ENCODE peak calls at places on chromosomes 13 and 19, in five cellular contexts. One of them, this sample, is unnamed.

GRCh38 chr13:21227917-21228316 is 51.5 kb downstream of the MRPL57 start:
- DNase-seq in heart right ventricle: no peak
- DNase-seq in psoas muscle: no peak
- DNase-seq in PC-3: no peak
- DNase-seq in AG04449: no peak
- DNase-seq in this sample: no peak

GRCh38 chr13:40371531-40372125 is 294.8 kb downstream of the FOXO1 start:
- DNase-seq in heart right ventricle: no peak
- DNase-seq in psoas muscle: no peak
- DNase-seq in PC-3: no peak
- DNase-seq in AG04449: no peak
- DNase-seq in this sample: no peak

GRCh38 chr13:31314961-31315360 is 115.2 kb downstream of the B3GLCT start:
- DNase-seq in heart right ventricle: no peak
- DNase-seq in psoas muscle: no peak
- DNase-seq in PC-3: no peak
- DNase-seq in AG04449: no peak
- DNase-seq in this sample: no peak

GRCh38 chr19:54631489-54631888 is 1.2 kb downstream of the LILRB1 start:
- DNase-seq in heart right ventricle: no peak
- DNase-seq in psoas muscle: no peak
- DNase-seq in PC-3: no peak
- DNase-seq in AG04449: no peak
- DNase-seq in this sample: no peak

GRCh38 chr19:57165846-57166245 is 1.4 kb downstream of the DUXA start:
- DNase-seq in heart right ventricle: no peak
- DNase-seq in psoas muscle: no peak
- DNase-seq in PC-3: peak; percentile 62
- DNase-seq in AG04449: no peak
- DNase-seq in this sample: no peak

GRCh38 chr13:52105841-52106240 is 23.0 kb downstream of the NEK5 start:
- DNase-seq in heart right ventricle: no peak
- DNase-seq in psoas muscle: no peak
- DNase-seq in PC-3: no peak
- DNase-seq in AG04449: no peak
- DNase-seq in this sample: no peak

GRCh38 chr13:34413538-34414210 is 528.4 kb upstream of the NBEA start:
- DNase-seq in heart right ventricle: no peak
- DNase-seq in psoas muscle: no peak
- DNase-seq in PC-3: peak; percentile 16
- DNase-seq in AG04449: no peak
- DNase-seq in this sample: no peak

GRCh38 chr13:111556496-111556895 is 236.1 kb downstream of the TEX29 start:
- DNase-seq in heart right ventricle: no peak
- DNase-seq in psoas muscle: no peak
- DNase-seq in PC-3: no peak
- DNase-seq in AG04449: no peak
- DNase-seq in this sample: no peak

GRCh38 chr19:44644391-44645016 is 794 bp downstream of the PVR start:
- DNase-seq in heart right ventricle: no peak
- DNase-seq in psoas muscle: peak; percentile 36
- DNase-seq in PC-3: peak; percentile 44
- DNase-seq in AG04449: no peak
- DNase-seq in this sample: no peak

GRCh38 chr19:2722541-2723344 is 1.6 kb upstream of the DIRAS1 start:
- DNase-seq in heart right ventricle: peak; percentile 74
- DNase-seq in psoas muscle: peak; percentile 69
- DNase-seq in PC-3: peak; percentile 54
- DNase-seq in AG04449: no peak
- DNase-seq in this sample: no peak

GRCh38 chr19:38735257-38735686 is 9.0 kb downstream of the CAPN12 start:
- DNase-seq in heart right ventricle: peak; percentile 23
- DNase-seq in psoas muscle: no peak
- DNase-seq in PC-3: peak; percentile 18
- DNase-seq in AG04449: no peak
- DNase-seq in this sample: no peak

GRCh38 chr13:77507931-77508776 is 27.4 kb upstream of the SCEL start:
- DNase-seq in heart right ventricle: no peak
- DNase-seq in psoas muscle: no peak
- DNase-seq in PC-3: peak; percentile 92
- DNase-seq in AG04449: no peak
- DNase-seq in this sample: peak; percentile 10

GRCh38 chr13:104143760-104144406 is 1077.7 kb upstream of the SLC10A2 start:
- DNase-seq in heart right ventricle: no peak
- DNase-seq in psoas muscle: no peak
- DNase-seq in PC-3: peak; percentile 1
- DNase-seq in AG04449: no peak
- DNase-seq in this sample: no peak

GRCh38 chr13:22496803-22497508 is 683.8 kb upstream of the SGCG start:
- DNase-seq in heart right ventricle: no peak
- DNase-seq in psoas muscle: no peak
- DNase-seq in PC-3: no peak
- DNase-seq in AG04449: no peak
- DNase-seq in this sample: no peak

GRCh38 chr13:24341439-24341838 is 32.1 kb downstream of the C1QTNF9 start:
- DNase-seq in heart right ventricle: no peak
- DNase-seq in psoas muscle: no peak
- DNase-seq in PC-3: peak; percentile 58
- DNase-seq in AG04449: no peak
- DNase-seq in this sample: no peak

GRCh38 chr13:113350065-113350937 is 13.6 kb downstream of the GRTP1 start:
- DNase-seq in heart right ventricle: no peak
- DNase-seq in psoas muscle: no peak
- DNase-seq in PC-3: no peak
- DNase-seq in AG04449: no peak
- DNase-seq in this sample: no peak
- TF ChIP-seq CTCF in heart right ventricle: no peak
- TF ChIP-seq CTCF in psoas muscle: no peak
- TF ChIP-seq CTCF in PC-3: no peak
- TF ChIP-seq CTCF in AG04449: no peak
- TF ChIP-seq CTCF in this sample: peak; percentile 6

DNA sequence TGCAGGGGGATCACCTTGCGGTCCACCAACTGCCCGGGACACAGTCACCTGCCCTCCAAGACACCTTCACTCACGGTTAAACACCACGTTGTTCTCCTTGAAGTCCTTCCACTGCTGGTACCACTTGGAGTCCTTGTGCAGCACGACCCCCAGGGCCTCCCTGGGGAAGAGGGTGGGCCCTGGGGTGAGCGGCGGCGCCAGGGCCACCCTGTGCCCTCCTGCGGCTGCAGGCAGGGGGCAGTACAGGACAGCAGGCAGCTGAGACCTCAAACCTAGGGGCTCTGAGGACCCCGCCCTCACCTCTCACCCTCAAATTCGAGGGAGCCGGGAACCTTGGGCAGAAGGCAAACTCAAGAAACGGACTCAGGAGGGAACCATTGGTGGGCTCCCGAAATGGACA is 7.5 kb upstream of the CTXN1 start:
- DNase-seq in heart right ventricle: no peak
- DNase-seq in psoas muscle: no peak
- DNase-seq in PC-3: no peak
- DNase-seq in AG04449: no peak
- DNase-seq in this sample: no peak
- TF ChIP-seq CTCF in heart right ventricle: no peak
- TF ChIP-seq CTCF in psoas muscle: peak; percentile 25
- TF ChIP-seq CTCF in PC-3: peak; percentile 74
- TF ChIP-seq CTCF in AG04449: peak; percentile 12
- TF ChIP-seq CTCF in this sample: peak; percentile 25

DNA sequence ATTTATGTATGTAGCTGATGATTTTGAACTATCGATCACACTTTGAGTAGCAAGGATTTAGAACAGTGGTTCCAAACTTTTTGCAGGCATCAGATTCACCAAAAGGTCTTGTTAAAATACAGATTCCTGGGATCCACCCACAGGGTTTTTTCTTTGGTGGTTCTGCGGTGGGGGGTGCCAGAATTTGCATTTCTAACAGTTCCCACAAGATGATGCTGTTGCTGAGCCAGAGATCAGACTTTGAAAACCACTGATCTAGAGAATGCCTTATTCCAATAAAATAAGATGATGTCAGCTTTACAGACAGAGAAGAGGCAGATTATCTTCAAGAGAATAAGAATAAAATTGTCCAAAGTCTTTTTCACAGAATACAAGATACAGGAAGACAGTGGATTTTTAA is 80.9 kb upstream of the SHISA2 start:
- DNase-seq in heart right ventricle: no peak
- DNase-seq in psoas muscle: no peak
- DNase-seq in PC-3: peak; percentile 29
- DNase-seq in AG04449: no peak
- DNase-seq in this sample: no peak
- TF ChIP-seq CTCF in heart right ventricle: peak; percentile 42
- TF ChIP-seq CTCF in psoas muscle: no peak
- TF ChIP-seq CTCF in PC-3: peak; percentile 41
- TF ChIP-seq CTCF in AG04449: no peak
- TF ChIP-seq CTCF in this sample: peak; percentile 33

GRCh38 chr13:97810152-97810551 is 143.3 kb upstream of the IPO5 start:
- DNase-seq in heart right ventricle: no peak
- DNase-seq in psoas muscle: no peak
- DNase-seq in PC-3: peak; percentile 49
- DNase-seq in AG04449: no peak
- DNase-seq in this sample: no peak
- TF ChIP-seq CTCF in heart right ventricle: peak; percentile 47
- TF ChIP-seq CTCF in psoas muscle: peak; percentile 22
- TF ChIP-seq CTCF in PC-3: peak; percentile 61
- TF ChIP-seq CTCF in AG04449: no peak
- TF ChIP-seq CTCF in this sample: peak; percentile 39

DNA sequence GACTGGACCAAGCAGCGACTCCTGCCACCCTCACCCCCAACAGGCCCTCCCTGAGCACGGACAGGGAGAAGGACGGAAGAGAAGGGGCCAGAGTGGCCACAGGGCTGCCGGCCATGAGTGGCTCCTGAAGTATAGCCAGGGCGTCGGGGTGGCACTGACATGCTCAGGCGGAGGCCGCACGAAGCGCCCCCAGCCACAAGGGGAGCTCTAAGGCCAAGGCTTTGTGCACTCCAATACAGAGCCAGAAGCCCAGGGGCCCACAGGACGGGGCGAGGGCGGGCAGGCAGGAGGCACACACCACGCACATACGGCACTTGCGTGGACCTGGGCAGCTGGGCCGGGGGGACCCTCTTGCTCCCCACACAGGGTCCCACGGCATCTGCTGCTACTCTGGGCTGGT is 52.0 kb downstream of the KLF2 start:
- DNase-seq in heart right ventricle: no peak
- DNase-seq in psoas muscle: no peak
- DNase-seq in PC-3: peak; percentile 31
- DNase-seq in AG04449: no peak
- DNase-seq in this sample: no peak
- TF ChIP-seq CTCF in heart right ventricle: peak; percentile 21
- TF ChIP-seq CTCF in psoas muscle: peak; percentile 27
- TF ChIP-seq CTCF in PC-3: peak; percentile 62
- TF ChIP-seq CTCF in AG04449: peak; percentile 50
- TF ChIP-seq CTCF in this sample: peak; percentile 28

GRCh38 chr19:12496480-12496879 is 11.9 kb upstream of the ZNF709 start:
- DNase-seq in heart right ventricle: no peak
- DNase-seq in psoas muscle: no peak
- DNase-seq in PC-3: no peak
- DNase-seq in AG04449: no peak
- DNase-seq in this sample: no peak

GRCh38 chr19:12497032-12497431 is 12.4 kb upstream of the ZNF709 start:
- DNase-seq in heart right ventricle: no peak
- DNase-seq in psoas muscle: no peak
- DNase-seq in PC-3: no peak
- DNase-seq in AG04449: no peak
- DNase-seq in this sample: no peak

GRCh38 chr19:12495002-12495802 is 10.6 kb upstream of the ZNF709 start:
- DNase-seq in heart right ventricle: peak; percentile 93
- DNase-seq in psoas muscle: peak; percentile 92
- DNase-seq in PC-3: peak; percentile 85
- DNase-seq in AG04449: peak; percentile 5
- DNase-seq in this sample: peak; percentile 44

DNA sequence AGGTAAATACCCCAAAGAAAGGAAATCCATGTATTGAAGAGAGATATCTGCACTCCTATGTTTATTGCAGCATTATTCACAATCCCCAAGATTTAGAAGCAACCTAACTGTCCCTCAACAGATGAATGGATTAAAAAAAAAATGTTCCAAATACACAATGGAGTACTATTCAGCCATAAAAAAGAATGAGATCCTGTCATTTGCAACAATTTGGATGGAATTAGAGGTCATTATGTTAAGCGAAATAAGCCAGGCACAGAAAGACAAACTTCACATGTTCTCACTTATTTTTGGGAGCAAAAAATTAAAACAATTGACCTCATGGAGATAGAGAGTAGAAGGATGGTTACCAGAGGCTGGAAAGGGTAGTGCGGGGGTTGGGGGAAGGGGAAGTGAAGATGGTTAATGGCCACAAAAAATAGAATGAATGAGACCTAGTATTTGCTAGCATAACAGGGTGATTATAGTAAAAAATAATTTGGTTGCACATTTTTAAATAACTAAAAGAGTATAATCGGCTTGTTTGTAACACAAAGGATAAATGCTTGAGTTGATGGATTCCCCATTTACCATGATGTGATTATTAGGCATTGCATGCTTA is 9.7 kb upstream of the ZNF709 start:
- DNase-seq in heart right ventricle: no peak
- DNase-seq in psoas muscle: no peak
- DNase-seq in PC-3: no peak
- DNase-seq in AG04449: no peak
- DNase-seq in this sample: no peak
- TF ChIP-seq CTCF in heart right ventricle: no peak
- TF ChIP-seq CTCF in psoas muscle: no peak
- TF ChIP-seq CTCF in PC-3: no peak
- TF ChIP-seq CTCF in AG04449: no peak
- TF ChIP-seq CTCF in this sample: no peak

GRCh38 chr13:58461217-58461616 is 829.7 kb downstream of the PCDH17 start:
- DNase-seq in heart right ventricle: no peak
- DNase-seq in psoas muscle: no peak
- DNase-seq in PC-3: no peak
- DNase-seq in AG04449: no peak
- DNase-seq in this sample: no peak

GRCh38 chr13:58463841-58464240 is 832.3 kb downstream of the PCDH17 start:
- DNase-seq in heart right ventricle: no peak
- DNase-seq in psoas muscle: no peak
- DNase-seq in PC-3: no peak
- DNase-seq in AG04449: no peak
- DNase-seq in this sample: no peak
- TF ChIP-seq CTCF in heart right ventricle: no peak
- TF ChIP-seq CTCF in psoas muscle: no peak
- TF ChIP-seq CTCF in PC-3: no peak
- TF ChIP-seq CTCF in AG04449: no peak
- TF ChIP-seq CTCF in this sample: no peak

DNA sequence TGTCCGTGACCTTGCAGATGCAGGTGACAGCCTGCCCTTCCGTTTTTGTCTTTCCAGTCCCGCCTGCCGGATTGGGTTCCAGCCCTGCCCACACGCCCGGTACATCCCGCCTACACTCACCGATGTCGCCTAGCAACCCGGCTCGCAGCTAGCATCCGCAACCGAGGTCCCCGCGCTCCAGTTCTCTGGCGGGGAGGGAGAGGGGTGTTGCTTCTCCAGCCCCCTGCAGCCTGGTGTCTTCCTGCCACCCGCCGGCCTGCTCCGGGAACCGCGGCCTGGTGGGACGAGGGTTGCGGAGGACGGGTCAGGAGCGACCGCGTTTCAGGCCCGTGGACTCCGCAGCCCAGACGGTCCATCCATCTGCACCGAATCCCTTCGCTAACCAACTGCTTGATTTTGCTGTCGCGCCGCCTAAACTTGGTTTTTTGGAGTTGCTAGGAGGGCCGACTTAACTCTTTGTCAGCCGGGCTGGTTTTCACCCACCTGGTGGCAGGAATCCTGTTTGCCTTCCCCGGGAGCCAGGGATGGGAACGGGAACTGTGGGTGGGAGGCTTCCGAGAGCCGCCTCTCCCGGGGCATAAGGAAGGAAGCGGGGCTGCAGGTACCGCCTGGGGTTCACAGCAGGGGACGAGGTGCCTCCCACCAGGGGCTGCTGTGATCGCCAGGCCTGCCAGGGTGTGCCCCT is 15.4 kb upstream of the MATK start:
- DNase-seq in heart right ventricle: peak; percentile 43
- DNase-seq in psoas muscle: no peak
- DNase-seq in PC-3: peak; percentile 10
- DNase-seq in AG04449: no peak
- DNase-seq in this sample: no peak
- TF ChIP-seq CTCF in heart right ventricle: peak; percentile 18
- TF ChIP-seq CTCF in psoas muscle: no peak
- TF ChIP-seq CTCF in PC-3: no peak
- TF ChIP-seq CTCF in AG04449: peak; percentile 34
- TF ChIP-seq CTCF in this sample: peak; percentile 37

This sample was measured in AG09309.